ENCODE peak calls at places on chromosomes 16 and 17, in four cellular contexts. B is AG04450, U is adrenal gland, P is lower leg skin. V is an unnamed sample.

GRCh38 chr16:23694707-23695373 is 16.2 kb downstream of the PLK1 start:
- DNase-seq in B (no peak), U (peak), P (no peak), V (no peak)

GRCh38 chr16:64717871-64718270 is 404.0 kb downstream of the CDH11 start:
- DNase-seq in P (no peak), B (no peak), U (no peak), V (no peak)

GRCh38 chr16:88759245-88759975 is 25.6 kb downstream of the PIEZO1 start:
- DNase-seq in U (peak), P (no peak), B (no peak), V (no peak)

GRCh38 chr17:37478187-37478586 is 11.5 kb upstream of the DUSP14 start:
- DNase-seq in U (no peak), B (no peak), P (peak), V (no peak)

GRCh38 chr17:80961516-80961915 is 30.1 kb upstream of the CHMP6 start:
- DNase-seq in U (no peak), P (no peak), B (no peak), V (no peak)

GRCh38 chr16:16763449-16763848 is 384.5 kb downstream of the NPIPA7 start:
- DNase-seq in U (no peak), B (no peak), P (no peak), V (no peak)

GRCh38 chr16:29877266-29877961 is 14.4 kb upstream of the CDIPT start:
- DNase-seq in P (no peak), U (no peak), B (no peak), V (peak)

GRCh38 chr16:20763461-20764232 is at the start of gene ACSM3:
- DNase-seq in P (peak), B (peak), U (peak), V (peak)

GRCh38 chr17:27917000-27917399 is 23.8 kb upstream of the LYRM9 start:
- DNase-seq in B (no peak), P (no peak), U (no peak), V (no peak)

DNA sequence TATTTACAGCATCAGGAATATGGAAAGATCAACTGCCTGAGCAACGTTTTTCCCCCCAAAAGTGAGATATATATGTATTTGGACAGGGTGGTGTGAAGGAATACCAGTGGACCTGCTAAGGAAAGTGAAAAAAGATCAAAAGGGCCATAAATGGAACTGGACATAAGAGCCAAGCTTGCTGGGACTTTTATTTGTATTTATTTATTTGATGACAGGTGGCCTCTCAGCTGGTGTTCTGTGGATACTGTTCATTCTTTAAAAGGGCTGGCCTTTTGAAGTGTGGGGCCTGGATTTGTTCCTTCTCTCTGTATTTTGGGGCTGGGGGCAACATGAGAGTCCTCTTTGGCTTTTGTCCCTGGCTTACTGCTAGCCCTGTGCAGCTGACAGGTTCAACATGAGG is 306.6 kb upstream of the N4BP1 start:
- DNase-seq in P (no peak), U (no peak), B (no peak), V (no peak)
- TF ChIP-seq CTCF in P (no peak), U (no peak), B (no peak), V (no peak)

GRCh38 chr17:74686761-74687160 is 26.0 kb downstream of the CD300LF start:
- DNase-seq in P (no peak), B (no peak), U (no peak), V (peak)
- TF ChIP-seq CTCF in P (no peak), B (no peak), U (no peak), V (peak)

GRCh38 chr16:84631153-84631466 is 13.2 kb upstream of the COTL1 start:
- DNase-seq in P (no peak), U (no peak), B (no peak), V (no peak)

GRCh38 chr16:84630009-84630408 is 12.1 kb upstream of the COTL1 start:
- DNase-seq in P (no peak), U (no peak), B (no peak), V (no peak)

GRCh38 chr16:84631882-84632281 is 14.0 kb upstream of the COTL1 start:
- DNase-seq in U (no peak), B (no peak), P (no peak), V (no peak)

GRCh38 chr16:84629580-84629979 is 11.7 kb upstream of the COTL1 start:
- DNase-seq in U (no peak), P (no peak), B (no peak), V (no peak)

DNA sequence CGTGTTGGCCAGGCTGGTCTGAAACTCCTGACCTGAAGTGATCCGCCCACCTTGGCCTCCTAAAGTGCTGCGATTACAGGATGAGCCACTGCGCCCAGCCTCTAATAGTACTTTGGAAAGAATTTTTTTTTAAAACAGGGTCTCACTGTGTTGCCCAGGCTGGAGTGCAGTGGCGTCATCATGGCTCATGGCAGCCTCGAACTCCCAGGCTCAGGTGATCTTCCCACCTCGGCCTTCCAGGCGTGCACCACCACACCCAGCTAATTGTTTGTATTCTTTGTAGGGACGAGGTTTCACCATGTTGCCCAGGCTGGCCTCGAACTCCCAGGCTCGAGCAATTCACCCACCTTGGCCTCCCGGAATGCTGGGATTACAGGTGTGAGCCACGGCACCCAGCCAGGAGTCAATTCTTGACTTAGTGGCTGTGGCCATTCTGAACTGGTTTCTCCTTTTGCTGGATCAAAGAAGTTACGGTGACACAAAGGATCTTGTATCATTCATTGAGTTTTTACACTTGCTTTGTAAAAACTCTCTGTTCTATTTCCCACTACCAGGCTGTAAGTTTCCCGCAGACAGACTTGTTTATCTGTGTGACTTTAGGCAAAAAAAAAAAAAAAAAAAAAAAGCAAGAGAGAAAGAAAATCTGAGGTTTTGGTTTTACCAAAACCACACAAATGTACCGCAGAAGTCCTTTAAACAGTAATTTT is 12.7 kb upstream of the COTL1 start:
- DNase-seq in B (no peak), P (no peak), U (no peak), V (no peak)
- TF ChIP-seq CTCF in B (no peak), P (no peak), U (no peak), V (no peak)

GRCh38 chr16:733382-734207 is 6.7 kb downstream of the HAGHL start:
- DNase-seq in P (no peak), U (no peak), B (no peak), V (no peak)
- TF ChIP-seq CTCF in P (no peak), U (no peak), B (peak), V (no peak)

GRCh38 chr17:44005865-44006580 is 1.6 kb downstream of the NAGS start:
- DNase-seq in U (peak), B (no peak), P (no peak), V (peak)

GRCh38 chr17:44007346-44008204 is 3.2 kb downstream of the NAGS start:
- DNase-seq in P (no peak), U (peak), B (no peak), V (peak)

GRCh38 chr17:44005527-44005864 is 1.1 kb downstream of the NAGS start:
- DNase-seq in P (no peak), U (no peak), B (no peak), V (no peak)

GRCh38 chr17:44008205-44008909 is 3.9 kb downstream of the NAGS start:
- DNase-seq in P (no peak), B (no peak), U (no peak), V (no peak)

GRCh38 chr17:44006581-44007345 is 2.3 kb downstream of the NAGS start:
- DNase-seq in P (peak), B (peak), U (peak), V (peak)
- TF ChIP-seq CTCF in P (no peak), B (peak), U (peak), V (peak)

DNA sequence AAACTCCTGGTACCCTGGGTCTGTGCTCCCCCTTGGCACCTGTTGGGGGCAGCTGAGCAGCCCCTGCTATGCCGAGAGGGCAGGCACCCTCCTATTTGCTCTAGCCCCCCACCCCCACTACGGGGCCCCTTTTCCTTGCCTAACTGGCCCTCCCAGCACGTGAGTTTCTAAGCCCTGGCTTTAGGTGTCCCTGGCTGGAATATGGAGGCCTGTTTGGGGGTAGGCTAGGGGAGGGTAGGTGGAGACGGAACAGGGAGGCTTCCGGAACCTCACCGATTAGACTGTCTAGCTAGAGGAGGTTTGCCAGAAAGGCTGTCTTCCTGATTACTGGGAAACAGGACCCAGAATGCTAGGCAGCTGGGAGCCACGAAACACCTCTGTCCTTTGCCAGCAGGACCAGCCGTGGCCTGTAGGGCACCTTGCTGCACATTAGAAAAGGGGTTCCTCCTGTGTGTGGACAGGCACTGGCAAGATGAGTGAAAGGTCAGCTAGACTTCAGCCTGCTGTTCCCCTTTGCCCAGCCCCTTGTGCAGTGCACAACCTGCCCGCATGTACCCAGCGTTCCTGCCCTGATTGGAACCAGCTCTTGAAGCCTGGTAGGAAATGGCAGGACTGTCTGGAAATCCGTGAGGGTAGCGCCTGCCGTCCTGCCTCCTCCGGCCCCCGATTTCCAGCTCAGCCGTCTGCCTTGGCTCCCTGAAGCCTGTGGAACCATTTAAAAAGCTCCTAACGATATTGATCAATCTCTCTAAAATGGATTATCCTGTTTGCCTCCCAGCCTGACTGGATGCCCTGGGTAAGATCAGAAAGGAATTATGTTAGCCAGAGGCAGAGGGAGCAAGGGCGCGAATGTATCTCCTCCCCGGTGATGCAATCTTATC is 83.4 kb upstream of the GSE1 start:
- DNase-seq in P (no peak), B (no peak), U (no peak), V (no peak)
- TF ChIP-seq CTCF in P (no peak), B (no peak), U (no peak), V (no peak)

GRCh38 chr17:32912218-32912897 is 15.6 kb upstream of the TMEM98 start:
- DNase-seq in B (peak), P (peak), U (peak), V (no peak)
- TF ChIP-seq CTCF in B (peak), P (no peak), U (no peak), V (no peak)